ENCODE peak calls at places on chromosome 3, in ten cellular contexts. S is EL; L is hepatic stellate cell; E is effector memory CD4-positive, alpha-beta T cell; C is C1 segment of cervical spinal cord; H is nucleus accumbens; G is mucosa of gallbladder; Q is nephron progenitor cell; D is mucosa of descending colon; M is RPMI8226. X is an unnamed sample.

GRCh38 chr3:59429203-59429602 is 379.4 kb upstream of the CFAP20DC start:
- DNase-seq in M (no peak), E (no peak), D (no peak), L (no peak), Q (no peak), H (no peak), G (no peak), S (no peak), C (no peak), X (no peak)

GRCh38 chr3:108428580-108428979 is 81.8 kb downstream of the MYH15 start:
- DNase-seq in Q (no peak), L (no peak), C (no peak), M (no peak), D (no peak), S (no peak), E (no peak), H (no peak), G (no peak), X (no peak)

GRCh38 chr3:182837855-182838454 is 44.7 kb downstream of the ATP11B start:
- DNase-seq in M (peak; percentile 15), C (no peak), Q (no peak), E (no peak), D (no peak), L (no peak), S (peak; percentile 8), H (no peak), G (no peak), X (no peak)

GRCh38 chr3:143363276-143363675 is 243.7 kb downstream of the CHST2 start:
- DNase-seq in H (no peak), E (no peak), L (no peak), S (no peak), M (no peak), C (no peak), D (no peak), G (no peak), Q (no peak), X (no peak)

GRCh38 chr3:8784676-8785435 is 15.4 kb upstream of the OXTR start:
- DNase-seq in E (no peak), H (no peak), L (no peak), S (no peak), C (no peak), D (no peak), Q (no peak), G (no peak), M (no peak), X (no peak)

GRCh38 chr3:149122716-149123578 is 6.5 kb upstream of the HPS3 start:
- DNase-seq in Q (no peak), D (no peak), H (no peak), E (no peak), G (no peak), M (no peak), C (no peak), S (peak; percentile 14), L (no peak), X (no peak)

GRCh38 chr3:28836199-28836598 is 444.7 kb upstream of the RBMS3 start:
- DNase-seq in G (no peak), Q (no peak), D (no peak), S (peak; percentile 78), M (no peak), H (no peak), E (no peak), L (no peak), C (no peak), X (no peak)

GRCh38 chr3:134682196-134682880 is 31.5 kb upstream of the KY start:
- DNase-seq in G (no peak), C (no peak), M (no peak), L (no peak), D (no peak), E (no peak), H (no peak), Q (no peak), S (no peak), X (no peak)

GRCh38 chr3:110400315-110400714 is 671.3 kb upstream of the NECTIN3 start:
- DNase-seq in L (no peak), Q (no peak), H (no peak), S (no peak), D (no peak), G (no peak), C (no peak), E (no peak), M (no peak), X (no peak)

GRCh38 chr3:79424811-79425210 is 343.0 kb downstream of the ROBO1 start:
- DNase-seq in D (no peak), Q (no peak), S (no peak), L (no peak), M (no peak), E (no peak), H (no peak), C (no peak), G (no peak), X (no peak)

GRCh38 chr3:192991351-192991750 is 73.7 kb upstream of the MB21D2 start:
- DNase-seq in L (no peak), H (no peak), E (no peak), D (no peak), M (no peak), C (no peak), G (no peak), Q (no peak), S (no peak), X (no peak)

GRCh38 chr3:32951410-32951811 is at the start of gene CCR4:
- DNase-seq in H (no peak), L (no peak), D (no peak), E (peak; percentile 38), C (no peak), Q (no peak), S (no peak), M (no peak), G (no peak), X (peak; percentile 85)

GRCh38 chr3:140726061-140726460 is 48.2 kb downstream of the TRIM42 start:
- DNase-seq in L (no peak), G (no peak), M (no peak), E (no peak), D (no peak), S (no peak), Q (no peak), C (no peak), H (no peak), X (no peak)

GRCh38 chr3:72273615-72274014 is 488.7 kb upstream of the PROK2 start:
- DNase-seq in Q (peak; percentile 59), G (no peak), C (no peak), S (peak; percentile 83), E (no peak), L (peak; percentile 82), M (no peak), H (no peak), D (no peak), X (no peak)

GRCh38 chr3:47910777-47911440 is 105.3 kb downstream of the MAP4 start:
- DNase-seq in D (no peak), G (peak; percentile 56), E (no peak), Q (no peak), M (no peak), H (peak; percentile 3), C (no peak), S (peak; percentile 95), L (peak; percentile 57), X (no peak)

GRCh38 chr3:12287727-12288465 is 974 bp upstream of the PPARG start:
- DNase-seq in C (no peak), E (no peak), H (no peak), G (peak; percentile 24), Q (peak; percentile 67), L (peak; percentile 52), D (peak; percentile 82), M (no peak), S (peak; percentile 37), X (peak; percentile 22)

GRCh38 chr3:127389415-127389814 is 101.6 kb upstream of the PRR20G start:
- DNase-seq in C (no peak), E (no peak), S (peak; percentile 40), H (no peak), Q (no peak), G (no peak), M (no peak), L (no peak), D (no peak), X (no peak)

GRCh38 chr3:144502398-144502797 is 530.8 kb downstream of the DIPK2A start:
- DNase-seq in G (no peak), S (no peak), M (no peak), E (no peak), D (no peak), H (no peak), Q (no peak), C (no peak), L (no peak), X (no peak)

GRCh38 chr3:183287301-183287971 is 34.4 kb downstream of the B3GNT5 start:
- DNase-seq in G (no peak), C (no peak), D (no peak), H (no peak), S (peak; percentile 28), E (no peak), M (no peak), L (no peak), Q (no peak), X (no peak)

GRCh38 chr3:149009732-149010131 is 18.4 kb downstream of the GYG1 start:
- DNase-seq in E (peak; percentile 42), S (peak; percentile 56), D (no peak), Q (no peak), M (no peak), G (peak; percentile 18), H (no peak), C (no peak), L (no peak), X (no peak)

GRCh38 chr3:112633191-112633590 is 7.8 kb downstream of the CCDC80 start:
- DNase-seq in L (no peak), E (no peak), S (peak; percentile 40), G (no peak), D (no peak), Q (no peak), H (no peak), C (no peak), M (no peak), X (no peak)

GRCh38 chr3:147507638-147508286 is 98.6 kb downstream of the ZIC1 start:
- DNase-seq in E (no peak), G (no peak), M (no peak), H (no peak), S (no peak), C (no peak), D (no peak), L (no peak), Q (no peak), X (no peak)

GRCh38 chr3:9947025-9947995 is 4.9 kb downstream of the PRRT3 start:
- DNase-seq in Q (peak; percentile 58), L (peak; percentile 90), S (peak; percentile 79), E (no peak), D (peak; percentile 87), G (peak; percentile 67), M (no peak), C (peak; percentile 66), H (peak; percentile 48), X (no peak)

GRCh38 chr3:183298708-183299153 is 45.7 kb downstream of the B3GNT5 start:
- DNase-seq in S (peak; percentile 91), C (peak; percentile 25), H (peak; percentile 60), L (no peak), M (no peak), Q (peak; percentile 13), E (no peak), G (peak; percentile 39), D (no peak), X (no peak)

GRCh38 chr3:89699771-89700170 is 592.4 kb downstream of the EPHA3 start:
- DNase-seq in S (no peak), C (no peak), G (peak; percentile 76), H (no peak), D (no peak), E (no peak), M (peak; percentile 16), Q (no peak), L (no peak), X (no peak)

X was measured in T-helper 1 cell.